ENCODE peak calls at places on chromosomes 12 and 14, in seven cellular contexts. One of them, this sample, is unnamed.

GRCh38 chr12:32535260-32535999 is 136.1 kb downstream of the FGD4 start:
- DNase-seq in HCT116: no peak
- DNase-seq in HEK293T: peak
- DNase-seq in GM12878: no peak
- DNase-seq in K562: no peak
- DNase-seq in HepG2: peak
- DNase-seq in H1: no peak
- DNase-seq in this sample: peak

GRCh38 chr12:48777501-48778400 is 11.1 kb downstream of the ADCY6 start:
- DNase-seq in HepG2: no peak
- DNase-seq in HCT116: no peak
- DNase-seq in GM12878: no peak
- DNase-seq in HEK293T: no peak
- DNase-seq in K562: no peak
- DNase-seq in H1: no peak
- DNase-seq in this sample: no peak

GRCh38 chr14:81516941-81517797 is 16.5 kb downstream of the SEL1L start:
- DNase-seq in GM12878: no peak
- DNase-seq in HepG2: peak
- DNase-seq in HCT116: no peak
- DNase-seq in HEK293T: no peak
- DNase-seq in K562: no peak
- DNase-seq in H1: no peak
- DNase-seq in this sample: no peak

GRCh38 chr12:132158677-132159554 is 14.7 kb downstream of the NOC4L start:
- DNase-seq in K562: no peak
- DNase-seq in H1: no peak
- DNase-seq in HCT116: no peak
- DNase-seq in HEK293T: no peak
- DNase-seq in GM12878: no peak
- DNase-seq in HepG2: no peak
- DNase-seq in this sample: no peak

GRCh38 chr12:24256636-24257150 is 307.2 kb upstream of the SOX5 start:
- DNase-seq in HCT116: no peak
- DNase-seq in GM12878: no peak
- DNase-seq in H1: no peak
- DNase-seq in K562: no peak
- DNase-seq in HepG2: no peak
- DNase-seq in HEK293T: no peak
- DNase-seq in this sample: no peak

GRCh38 chr12:11822071-11822818 is 172.8 kb downstream of the ETV6 start:
- DNase-seq in HEK293T: no peak
- DNase-seq in K562: no peak
- DNase-seq in GM12878: peak
- DNase-seq in HepG2: no peak
- DNase-seq in H1: no peak
- DNase-seq in HCT116: no peak
- DNase-seq in this sample: no peak

GRCh38 chr14:81148635-81149034 is 72.1 kb downstream of the GTF2A1 start:
- DNase-seq in HepG2: no peak
- DNase-seq in GM12878: no peak
- DNase-seq in HEK293T: no peak
- DNase-seq in K562: no peak
- DNase-seq in H1: no peak
- DNase-seq in HCT116: no peak
- DNase-seq in this sample: no peak

GRCh38 chr12:47549258-47549657 is 156.6 kb downstream of the RPAP3 start:
- DNase-seq in GM12878: no peak
- DNase-seq in HCT116: no peak
- DNase-seq in HepG2: no peak
- DNase-seq in H1: no peak
- DNase-seq in HEK293T: no peak
- DNase-seq in K562: no peak
- DNase-seq in this sample: no peak

GRCh38 chr12:1656894-1657293 is 27.9 kb downstream of the WNT5B start:
- DNase-seq in HepG2: no peak
- DNase-seq in H1: no peak
- DNase-seq in GM12878: no peak
- DNase-seq in K562: no peak
- DNase-seq in HEK293T: no peak
- DNase-seq in HCT116: no peak
- DNase-seq in this sample: no peak

GRCh38 chr12:49642370-49642802 is 19.0 kb downstream of the PRPF40B start:
- DNase-seq in H1: no peak
- DNase-seq in K562: no peak
- DNase-seq in HEK293T: no peak
- DNase-seq in GM12878: no peak
- DNase-seq in HCT116: no peak
- DNase-seq in HepG2: peak
- DNase-seq in this sample: no peak

GRCh38 chr14:103362780-103363179 is 22.4 kb upstream of the MARK3 start:
- DNase-seq in K562: no peak
- DNase-seq in HEK293T: no peak
- DNase-seq in H1: no peak
- DNase-seq in GM12878: no peak
- DNase-seq in HepG2: no peak
- DNase-seq in HCT116: peak
- DNase-seq in this sample: no peak

DNA sequence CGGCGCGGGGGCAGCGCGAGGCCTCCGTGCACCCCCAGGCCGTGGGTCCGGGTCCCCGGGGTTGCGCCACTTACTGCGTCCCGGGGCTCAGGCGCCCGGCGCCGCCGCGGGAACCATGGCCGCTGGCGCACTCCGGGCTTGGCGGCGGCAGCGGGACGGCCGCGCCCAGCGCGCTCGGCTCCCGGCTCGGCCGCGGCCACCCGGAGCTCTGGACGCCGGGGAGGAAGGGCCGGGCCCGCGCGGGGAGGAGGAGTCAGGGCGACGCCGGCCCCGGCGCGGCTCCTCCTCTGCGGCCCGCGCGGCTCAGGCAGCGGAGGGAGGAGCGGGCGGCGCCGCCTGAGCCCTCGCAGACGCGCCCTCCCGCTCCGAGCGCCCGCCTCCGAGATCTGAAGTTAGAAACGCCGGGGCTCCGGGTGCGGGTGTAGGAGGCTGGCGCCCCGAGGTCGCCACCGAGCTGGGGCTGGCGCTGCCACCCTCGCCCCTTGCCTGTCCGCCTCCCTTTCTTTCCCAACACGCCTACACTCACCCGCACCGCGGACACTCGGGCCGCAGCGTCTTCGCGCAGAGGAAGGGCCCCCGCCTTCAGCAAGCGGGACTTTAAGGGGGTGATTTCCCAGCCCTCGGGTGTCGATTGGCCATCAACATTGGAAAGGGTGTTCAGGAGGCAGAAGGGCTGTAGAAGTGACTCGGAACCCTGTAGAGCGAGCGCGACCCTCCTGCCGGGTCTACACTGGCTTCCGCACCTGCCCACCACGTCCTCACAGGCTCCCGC is at the start of gene NIN:
- DNase-seq in H1: no peak
- DNase-seq in HepG2: peak
- DNase-seq in HEK293T: peak
- DNase-seq in K562: peak
- DNase-seq in HCT116: no peak
- DNase-seq in GM12878: no peak
- DNase-seq in this sample: peak
- TF ChIP-seq SP1 in H1: no peak
- TF ChIP-seq SP1 in HepG2: no peak
- TF ChIP-seq SP1 in HEK293T: no peak
- TF ChIP-seq SP1 in K562: no peak
- TF ChIP-seq SP1 in HCT116: no peak
- TF ChIP-seq SP1 in GM12878: no peak
- TF ChIP-seq SP1 in this sample: no peak

GRCh38 chr14:92959189-92959531 is 36.2 kb downstream of the CHGA start:
- DNase-seq in HepG2: no peak
- DNase-seq in GM12878: no peak
- DNase-seq in HEK293T: no peak
- DNase-seq in K562: no peak
- DNase-seq in HCT116: no peak
- DNase-seq in H1: no peak
- DNase-seq in this sample: no peak
- TF ChIP-seq SP1 in HepG2: no peak
- TF ChIP-seq SP1 in GM12878: no peak
- TF ChIP-seq SP1 in HEK293T: no peak
- TF ChIP-seq SP1 in K562: no peak
- TF ChIP-seq SP1 in HCT116: no peak
- TF ChIP-seq SP1 in H1: no peak
- TF ChIP-seq SP1 in this sample: no peak

DNA sequence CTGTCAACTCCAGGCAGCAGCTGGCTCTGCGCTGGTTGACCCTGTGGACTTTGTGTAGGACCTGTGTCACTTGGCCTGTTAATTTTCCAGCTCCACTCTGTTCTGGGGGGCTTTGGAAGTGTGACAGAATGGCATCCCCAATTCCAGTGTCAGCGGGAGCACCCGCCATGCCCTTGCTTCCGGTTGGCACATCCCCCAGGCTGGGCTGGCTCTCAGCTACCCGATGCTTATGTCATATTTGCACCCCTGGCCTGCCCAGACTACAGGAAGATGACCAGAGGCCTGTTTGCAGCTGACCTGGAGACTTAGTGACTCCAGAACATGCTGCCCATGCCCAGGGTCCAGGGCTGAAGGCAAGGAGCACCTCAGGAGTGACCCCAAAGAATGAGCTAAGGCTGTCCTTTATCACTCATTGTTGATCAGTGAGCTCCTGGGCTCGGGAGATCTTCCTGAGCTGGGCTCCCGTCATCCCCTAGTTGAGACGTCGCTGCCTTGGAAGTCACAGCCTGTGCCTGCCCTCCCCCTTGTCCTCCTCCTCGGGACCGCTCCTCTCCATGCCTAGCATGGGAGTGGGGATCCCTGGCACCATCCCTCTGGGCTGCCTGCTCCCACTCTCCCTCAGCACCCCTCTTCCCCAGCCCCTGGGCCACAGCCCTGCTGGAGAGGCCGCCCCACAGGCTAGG is 163.4 kb upstream of the RTL1 start:
- DNase-seq in K562: no peak
- DNase-seq in HEK293T: no peak
- DNase-seq in HepG2: no peak
- DNase-seq in GM12878: no peak
- DNase-seq in H1: no peak
- DNase-seq in HCT116: no peak
- DNase-seq in this sample: peak
- TF ChIP-seq SP1 in K562: no peak
- TF ChIP-seq SP1 in HEK293T: no peak
- TF ChIP-seq SP1 in HepG2: no peak
- TF ChIP-seq SP1 in GM12878: no peak
- TF ChIP-seq SP1 in H1: no peak
- TF ChIP-seq SP1 in HCT116: no peak
- TF ChIP-seq SP1 in this sample: no peak

GRCh38 chr14:96627386-96627785 is 125.2 kb downstream of the PAPOLA start:
- DNase-seq in HepG2: no peak
- DNase-seq in GM12878: no peak
- DNase-seq in K562: no peak
- DNase-seq in H1: no peak
- DNase-seq in HCT116: no peak
- DNase-seq in HEK293T: no peak
- DNase-seq in this sample: no peak
- TF ChIP-seq SP1 in HepG2: no peak
- TF ChIP-seq SP1 in GM12878: no peak
- TF ChIP-seq SP1 in K562: no peak
- TF ChIP-seq SP1 in H1: no peak
- TF ChIP-seq SP1 in HCT116: no peak
- TF ChIP-seq SP1 in HEK293T: no peak
- TF ChIP-seq SP1 in this sample: no peak

DNA sequence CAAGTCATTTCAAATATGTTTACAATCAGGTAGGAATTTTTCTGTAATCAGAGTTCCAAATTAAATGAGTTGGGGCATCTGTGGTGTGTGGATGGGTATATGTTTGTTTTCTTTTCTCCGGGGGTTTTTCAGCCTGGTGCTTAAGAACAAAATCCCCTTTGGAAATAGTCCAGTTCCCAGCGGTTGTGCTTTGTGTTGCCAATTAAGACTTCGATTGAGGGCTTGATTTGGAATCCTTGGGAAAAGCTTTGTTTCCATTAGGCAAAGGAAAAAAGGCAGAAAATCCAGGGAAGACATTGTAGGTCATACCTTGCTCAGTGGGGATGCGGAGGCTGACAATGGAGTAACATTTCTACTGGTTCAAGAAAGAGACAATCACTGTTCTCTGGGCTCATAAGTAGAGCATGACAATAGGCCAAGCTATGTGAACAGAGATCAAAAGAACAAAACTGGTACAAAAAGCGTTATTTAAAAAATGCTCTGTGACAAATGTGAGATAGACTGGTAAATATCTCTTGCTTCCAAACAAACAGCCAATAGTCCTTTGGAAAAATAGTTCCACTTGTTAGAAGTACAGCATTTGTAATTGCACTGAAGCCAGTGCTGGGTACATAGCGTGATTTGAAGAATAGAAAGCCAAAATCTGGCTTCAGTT is 79.7 kb downstream of the EML1 start:
- DNase-seq in H1: peak
- DNase-seq in K562: no peak
- DNase-seq in HCT116: no peak
- DNase-seq in HepG2: no peak
- DNase-seq in GM12878: no peak
- DNase-seq in HEK293T: no peak
- DNase-seq in this sample: peak
- TF ChIP-seq SP1 in H1: no peak
- TF ChIP-seq SP1 in K562: no peak
- TF ChIP-seq SP1 in HCT116: no peak
- TF ChIP-seq SP1 in HepG2: no peak
- TF ChIP-seq SP1 in GM12878: no peak
- TF ChIP-seq SP1 in HEK293T: no peak
- TF ChIP-seq SP1 in this sample: no peak